ENCODE peak calls at places on chromosome 15, in seven cellular contexts. Y is mammary epithelial cell; O is CD8-positive, alpha-beta T cell; J is Caco-2; H is stomach; U is cardiac muscle cell; E is psoas muscle. R is an unnamed sample. For H3K4me1, the result is how much of the 10 kb centered on the place peaks cover.

GRCh38 chr15:40511472-40512133 is 40.8 kb downstream of the CHST14 start:
- DNase-seq in O (no peak), U (peak), H (peak), E (peak), Y (peak), J (peak), R (no peak)

GRCh38 chr15:101542306-101543025 is 53.0 kb upstream of the PCSK6 start:
- DNase-seq in U (no peak), E (no peak), O (no peak), Y (no peak), H (no peak), J (no peak), R (no peak)

GRCh38 chr15:47218295-47218694 is 499.0 kb upstream of the SEMA6D start:
- DNase-seq in H (no peak), O (no peak), J (no peak), Y (peak), E (no peak), U (no peak), R (no peak)

GRCh38 chr15:88243895-88244787 is 12.4 kb downstream of the NTRK3 start:
- DNase-seq in H (no peak), Y (peak), U (peak), J (peak), O (no peak), E (no peak), R (no peak)

GRCh38 chr15:94004697-94005096 is 226.7 kb upstream of the MCTP2 start:
- DNase-seq in O (no peak), U (no peak), Y (peak), H (no peak), E (peak), J (peak), R (peak)

GRCh38 chr15:54790693-54791092 is 406.0 kb downstream of the RSL24D1 start:
- DNase-seq in E (no peak), O (no peak), Y (no peak), J (no peak), H (no peak), U (no peak), R (no peak)

GRCh38 chr15:82186748-82187415 is 75.7 kb downstream of the EFL1 start:
- DNase-seq in J (no peak), O (no peak), U (no peak), H (no peak), E (no peak), Y (no peak), R (no peak)

GRCh38 chr15:90221251-90221900 is 12.4 kb downstream of the CIB1 start:
- DNase-seq in H (peak), U (peak), Y (no peak), O (no peak), E (peak), J (peak), R (peak)

GRCh38 chr15:101810905-101811304 is 1.1 kb upstream of the OR4F15 start:
- DNase-seq in U (no peak), H (no peak), Y (peak), J (peak), E (no peak), O (no peak), R (no peak)

GRCh38 chr15:67097893-67098740 is 32.7 kb downstream of the SMAD3 start:
- DNase-seq in J (no peak), O (no peak), U (peak), Y (peak), H (peak), E (peak), R (no peak)

GRCh38 chr15:45129651-45130129 is at the start of the genes DUOX1 and DUOXA1:
- DNase-seq in U (no peak), Y (peak), H (peak), J (no peak), O (no peak), E (peak), R (no peak)

GRCh38 chr15:48888209-48888608 is 10.3 kb downstream of the EID1 start:
- DNase-seq in U (no peak), H (no peak), O (no peak), Y (no peak), J (no peak), E (no peak), R (no peak)

GRCh38 chr15:101088788-101089578 is 162.9 kb downstream of the CHSY1 start:
- DNase-seq in O (peak), U (peak), Y (peak), H (peak), E (peak), J (peak), R (no peak)

GRCh38 chr15:100596792-100597191 is 5.2 kb downstream of the LINS1 start:
- DNase-seq in O (peak), J (no peak), U (peak), Y (peak), H (peak), E (no peak), R (no peak)

GRCh38 chr15:69454953-69455352 is 2.3 kb downstream of the RPLP1 start:
- DNase-seq in U (no peak), E (no peak), H (no peak), J (no peak), Y (no peak), O (no peak), R (no peak)

GRCh38 chr15:69446947-69447346 is 5.7 kb upstream of the RPLP1 start:
- DNase-seq in E (no peak), U (no peak), J (no peak), H (no peak), O (no peak), Y (no peak), R (no peak)

GRCh38 chr15:69452702-69453513 is at the start of gene RPLP1:
- DNase-seq in U (peak), O (peak), J (peak), Y (peak), E (peak), H (peak), R (peak)

GRCh38 chr15:69451951-69452701 is 492 bp upstream of the RPLP1 start:
- DNase-seq in O (peak), H (no peak), E (peak), U (peak), J (peak), Y (no peak), R (no peak)

DNA sequence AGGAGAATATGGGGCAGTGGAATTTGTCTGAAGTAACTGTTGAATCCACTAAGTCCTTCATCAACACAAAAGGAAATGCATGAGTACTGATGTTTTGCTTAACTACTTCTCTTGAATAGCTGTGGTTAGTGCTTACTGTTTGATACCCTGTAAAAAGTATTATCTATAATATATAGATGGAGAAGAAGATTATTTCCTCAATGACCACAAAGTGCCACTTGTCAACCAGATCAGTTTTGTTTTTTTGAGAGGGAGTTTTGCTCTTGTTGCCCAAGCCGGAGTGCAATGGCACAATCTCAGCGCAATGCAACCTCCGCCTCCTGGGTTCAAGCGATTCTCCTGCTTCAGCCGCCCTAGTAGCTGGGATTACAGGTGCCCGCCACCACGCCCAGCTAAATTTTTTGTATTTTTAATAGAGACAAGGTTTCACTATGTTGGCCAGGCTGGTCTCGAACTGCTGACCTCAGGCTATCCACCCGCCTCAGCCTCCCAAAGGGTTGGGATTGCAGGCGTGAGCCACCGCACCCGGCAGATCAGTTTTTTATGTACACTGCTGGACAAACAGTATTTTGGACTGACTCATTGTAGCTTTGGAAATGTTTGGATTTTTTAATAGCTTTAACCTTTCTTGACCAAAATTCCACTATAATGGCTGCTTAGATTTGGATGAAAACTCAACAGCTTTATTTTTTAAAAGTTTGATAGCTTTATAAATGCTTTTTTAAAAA is 1.5 kb upstream of the RPLP1 start:
- DNase-seq in Y (no peak), O (no peak), E (no peak), U (no peak), H (no peak), J (no peak), R (no peak)
- H3K4me3 ChIP-seq in Y (peak), O (peak), E (no peak), U (no peak), H (peak), J (peak), R (no peak)

GRCh38 chr15:91984006-91984405 is 130.5 kb downstream of the SLCO3A1 start:
- DNase-seq in E (no peak), J (no peak), Y (no peak), O (no peak), U (peak), H (no peak), R (no peak)

GRCh38 chr15:91980502-91981267 is 127.2 kb downstream of the SLCO3A1 start:
- DNase-seq in U (no peak), O (no peak), Y (no peak), J (no peak), H (no peak), E (no peak), R (no peak)

GRCh38 chr15:91982401-91982800 is 128.9 kb downstream of the SLCO3A1 start:
- DNase-seq in Y (no peak), O (no peak), E (no peak), U (no peak), J (no peak), H (no peak), R (no peak)

GRCh38 chr15:91985297-91985696 is 131.8 kb downstream of the SLCO3A1 start:
- DNase-seq in J (no peak), U (no peak), H (no peak), Y (no peak), E (no peak), O (no peak), R (no peak)

DNA sequence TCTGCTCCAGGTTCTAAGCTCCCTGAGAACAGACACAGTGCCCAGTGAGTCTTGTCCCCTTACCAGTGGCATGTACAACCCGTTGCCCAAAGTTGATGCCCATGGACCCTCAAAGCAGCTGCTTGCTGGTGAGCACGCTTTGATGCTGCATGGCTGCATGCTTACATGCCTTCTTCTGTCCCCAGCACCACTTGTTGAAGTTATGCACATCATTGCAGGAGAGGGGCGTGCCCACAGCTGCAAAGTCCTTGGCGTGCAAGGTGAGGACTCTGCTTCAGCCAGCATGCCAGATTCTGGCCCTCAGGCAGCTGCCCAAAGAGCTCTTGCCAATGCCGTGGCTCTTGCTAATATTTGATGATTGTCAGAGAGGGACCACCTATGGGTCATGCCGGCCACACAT is 128.3 kb downstream of the SLCO3A1 start:
- DNase-seq in H (no peak), O (no peak), U (no peak), E (no peak), Y (no peak), J (no peak), R (no peak)
- H3K4me1 ChIP-seq in H (under half), O (under half), U (under half), E (under half), Y (under half), J (under half), R (half or more)

DNA sequence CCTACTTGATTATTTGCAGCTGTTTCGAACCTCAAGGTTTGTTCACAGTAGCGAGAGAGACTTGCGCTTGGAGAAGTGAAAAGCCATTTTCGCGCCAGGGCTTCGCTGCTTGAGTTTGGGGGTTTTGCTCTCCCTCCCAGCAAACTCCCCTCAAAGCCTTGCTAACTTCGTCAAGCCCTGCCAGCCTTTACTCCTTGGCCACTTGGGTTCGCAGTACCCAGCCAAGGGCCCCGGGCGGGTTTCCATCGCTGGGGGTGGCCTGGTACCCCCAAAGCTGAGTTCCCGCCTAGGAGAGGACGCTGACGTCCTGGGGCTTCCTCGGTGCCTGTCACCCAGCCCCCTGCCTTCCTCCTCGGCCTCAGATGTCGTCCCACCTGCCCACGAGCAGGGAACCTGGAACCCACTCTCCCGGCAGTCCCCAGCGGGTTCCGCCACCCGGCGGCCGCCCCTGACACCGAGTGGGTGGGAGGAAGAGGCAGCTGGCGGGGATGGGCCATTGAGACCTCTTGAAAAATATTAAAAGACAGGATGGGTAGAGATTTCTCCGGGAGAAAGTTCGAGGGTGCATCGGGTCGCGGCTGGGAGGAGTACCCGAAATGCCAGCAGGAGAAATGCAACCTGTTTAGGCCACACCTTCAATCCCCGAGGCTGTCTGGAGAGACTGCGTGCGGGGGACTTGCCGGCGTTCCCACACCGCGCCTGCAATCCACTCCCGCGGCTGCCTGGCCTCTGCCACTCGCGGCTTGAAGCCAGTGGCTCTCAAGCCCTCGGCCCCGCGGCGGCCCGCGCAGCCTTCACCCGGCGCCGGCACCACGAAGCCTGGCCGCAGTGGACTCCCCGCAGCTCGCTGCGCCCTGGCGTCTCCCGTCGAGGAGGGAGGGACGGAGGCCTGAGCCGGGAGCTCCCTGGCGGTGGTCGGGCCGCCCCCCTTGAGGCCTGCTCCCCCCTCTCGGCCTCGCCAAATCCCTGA is 8.8 kb upstream of the NR2F2 start:
- DNase-seq in E (peak), J (no peak), U (peak), Y (no peak), O (no peak), H (peak), R (peak)
- TF ChIP-seq CTCF in E (no peak), J (no peak), U (peak), Y (peak), O (no peak), H (no peak), R (peak)

DNA sequence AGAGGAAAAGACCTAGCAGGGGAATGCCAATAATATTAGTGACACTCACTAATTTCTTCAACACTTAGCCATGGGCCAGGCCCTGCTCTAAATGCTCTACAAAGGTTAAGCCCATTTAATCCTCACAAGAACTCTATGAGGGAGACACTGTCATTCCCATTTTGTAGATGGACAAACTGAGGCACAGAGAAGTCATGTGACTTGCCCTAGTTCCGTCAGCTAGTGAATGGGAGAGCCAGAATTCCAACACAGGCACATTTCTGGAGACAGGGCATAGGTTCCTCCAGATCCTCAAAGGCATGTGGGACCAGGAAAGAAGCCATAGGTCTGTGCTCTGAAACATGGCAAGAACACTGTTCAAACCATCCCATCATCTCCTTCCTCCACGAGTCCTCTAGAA is 31.5 kb downstream of the LOXL1 start:
- DNase-seq in Y (no peak), J (no peak), H (no peak), E (no peak), O (no peak), U (no peak), R (no peak)
- H3K4me3 ChIP-seq in Y (no peak), J (no peak), H (no peak), E (no peak), O (no peak), U (no peak), R (no peak)

GRCh38 chr15:41918506-41919126 is 24.8 kb upstream of the SPTBN5 start:
- DNase-seq in H (no peak), O (no peak), J (no peak), E (no peak), Y (no peak), U (no peak), R (no peak)

GRCh38 chr15:41921167-41921566 is 27.3 kb upstream of the SPTBN5 start:
- DNase-seq in E (no peak), O (no peak), Y (no peak), H (no peak), J (no peak), U (no peak), R (no peak)

GRCh38 chr15:41917767-41918430 is 24.0 kb upstream of the SPTBN5 start:
- DNase-seq in Y (peak), E (peak), H (peak), U (peak), O (no peak), J (no peak), R (peak)

GRCh38 chr15:41919201-41919820 is 25.5 kb upstream of the SPTBN5 start:
- DNase-seq in U (no peak), E (no peak), J (no peak), Y (no peak), O (no peak), H (no peak), R (no peak)

DNA sequence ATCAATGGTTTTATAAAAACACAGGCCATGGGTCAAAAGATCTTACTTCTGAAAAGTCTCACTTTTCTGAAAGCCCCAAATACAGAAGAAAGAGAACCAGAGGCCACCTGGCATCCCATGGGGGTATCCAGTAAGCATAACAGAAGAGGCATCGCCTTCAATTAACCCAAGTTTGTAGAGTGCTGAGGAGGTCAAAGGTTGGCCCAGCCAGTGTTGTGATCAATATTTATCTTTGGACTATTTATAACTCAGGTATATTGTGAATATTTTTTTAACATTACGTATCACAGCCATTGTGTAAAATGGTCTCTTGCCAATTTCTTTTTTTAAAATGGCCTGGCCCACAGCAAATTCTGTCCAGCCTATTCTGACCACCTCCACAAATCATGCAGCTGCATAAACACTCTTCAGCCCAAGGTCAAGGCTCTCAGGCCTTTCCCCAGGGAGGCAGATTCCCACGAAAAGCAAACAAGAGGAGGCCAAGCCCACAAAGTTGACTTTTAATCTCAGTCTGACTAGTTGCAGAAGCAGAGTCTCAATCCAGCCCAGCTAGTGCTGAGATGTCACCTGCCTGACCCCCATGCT is 26.2 kb upstream of the SPTBN5 start:
- DNase-seq in Y (no peak), E (peak), J (no peak), H (peak), U (peak), O (no peak), R (no peak)
- H3K4me1 ChIP-seq in Y (under half), E (under half), J (under half), H (half or more), U (half or more), O (under half), R (half or more)

DNA sequence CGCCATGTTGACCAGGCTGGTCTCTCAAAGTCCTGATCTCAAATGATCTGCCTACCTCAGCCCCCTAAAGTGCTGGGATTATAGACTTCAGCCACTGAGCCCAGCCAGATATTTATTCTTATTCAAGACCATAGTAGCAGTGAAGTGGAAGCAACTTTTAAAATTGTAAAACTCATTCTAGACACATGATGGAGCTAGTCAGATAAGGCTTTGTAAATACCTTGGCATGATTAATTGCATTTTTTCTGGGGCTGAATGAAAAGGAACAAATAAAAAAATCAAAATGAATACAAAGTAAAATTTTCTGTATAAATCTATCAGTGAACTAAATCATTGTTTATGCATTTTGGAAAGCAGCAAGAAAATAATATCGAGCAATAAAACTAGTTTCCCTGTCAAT is 4.1 kb upstream of the MYO1E start:
- DNase-seq in U (peak), J (no peak), H (no peak), Y (no peak), E (no peak), O (no peak), R (no peak)
- TF ChIP-seq CTCF in U (no peak), J (peak), H (no peak), Y (peak), E (no peak), O (no peak), R (peak)

GRCh38 chr15:51649659-51650521 is 27.3 kb upstream of the DMXL2 start:
- DNase-seq in J (peak), O (peak), U (peak), Y (peak), E (no peak), H (no peak), R (no peak)

GRCh38 chr15:51647128-51647562 is 24.6 kb upstream of the DMXL2 start:
- DNase-seq in H (peak), E (peak), J (no peak), O (no peak), U (peak), Y (peak), R (no peak)

GRCh38 chr15:51652084-51652668 is 29.1 kb upstream of the SCG3 start:
- DNase-seq in U (no peak), H (no peak), J (no peak), Y (no peak), E (no peak), O (no peak), R (no peak)
- H3K4me3 ChIP-seq in U (no peak), H (no peak), J (no peak), Y (no peak), E (no peak), O (no peak), R (no peak)

GRCh38 chr15:43868412-43868811 is 41.6 kb downstream of the WDR76 start:
- DNase-seq in Y (no peak), U (peak), J (no peak), E (no peak), O (no peak), H (no peak), R (no peak)
- H3K4me1 ChIP-seq in Y (under half), U (under half), J (under half), E (under half), O (under half), H (under half), R (under half)

R was measured in right atrium auricular region.